ENCODE peak calls at places on chromosomes 5 and 9, in seven cellular contexts. P, W, L, K, N, Q and H are unnamed samples.

GRCh38 chr9:98658965-98659364 is 49.8 kb downstream of the GABBR2 start:
- DNase-seq in N (peak; percentile 90), K (no peak), Q (no peak), L (no peak), P (no peak), W (peak; percentile 90), H (no peak)

GRCh38 chr5:177336112-177336511 is 15.4 kb downstream of the LMAN2 start:
- DNase-seq in K (peak; percentile 45), L (no peak), P (peak; percentile 55), W (no peak), N (no peak), Q (no peak), H (no peak)

GRCh38 chr5:172872997-172873491 is 39.0 kb downstream of the ERGIC1 start:
- DNase-seq in P (no peak), W (peak; percentile 63), L (no peak), K (no peak), N (peak; percentile 63), Q (peak; percentile 21), H (peak; percentile 91)

GRCh38 chr5:372556-372910 is 51.0 kb downstream of the AHRR start:
- DNase-seq in P (no peak), K (peak; percentile 5), W (no peak), Q (no peak), N (no peak), L (no peak), H (no peak)

GRCh38 chr5:172142709-172143215 is 45.3 kb downstream of the STK10 start:
- DNase-seq in N (peak; percentile 22), W (peak; percentile 45), P (no peak), K (no peak), Q (no peak), L (no peak), H (no peak)

GRCh38 chr5:3598236-3598635 is 2.6 kb downstream of the IRX1 start:
- DNase-seq in K (no peak), W (peak; percentile 41), N (no peak), P (no peak), L (no peak), Q (no peak), H (no peak)

GRCh38 chr5:64505769-64506566 is at the start of gene RGS7BP:
- DNase-seq in Q (peak; percentile 75), N (peak; percentile 23), P (peak; percentile 18), L (no peak), W (peak; percentile 29), K (no peak), H (peak; percentile 85)

GRCh38 chr5:61357745-61358144 is 25.7 kb downstream of the ZSWIM6 start:
- DNase-seq in K (no peak), N (no peak), W (no peak), P (peak; percentile 58), L (no peak), Q (no peak), H (no peak)

GRCh38 chr9:69078581-69078980 is 43.0 kb downstream of the FXN start:
- DNase-seq in W (no peak), Q (no peak), P (no peak), L (no peak), K (no peak), N (peak; percentile 91), H (no peak)

GRCh38 chr9:136979769-136980587 is 2.7 kb downstream of the PTGDS start:
- DNase-seq in Q (no peak), P (no peak), K (no peak), L (no peak), N (no peak), W (no peak), H (no peak)

GRCh38 chr9:1429328-1429727 is 379.2 kb downstream of the DMRT2 start:
- DNase-seq in L (no peak), W (no peak), K (peak; percentile 11), N (no peak), Q (no peak), P (peak; percentile 0), H (no peak)

GRCh38 chr9:114643001-114643400 is 14.6 kb downstream of the TEX53 start:
- DNase-seq in N (no peak), L (no peak), W (no peak), Q (no peak), P (no peak), K (no peak), H (no peak)

GRCh38 chr5:67021031-67021430 is 175.6 kb downstream of the CD180 start:
- DNase-seq in L (no peak), Q (no peak), N (no peak), W (no peak), P (no peak), K (no peak), H (no peak)

GRCh38 chr5:78975035-78975434 is 10.1 kb downstream of the ARSB start:
- DNase-seq in L (no peak), N (no peak), W (no peak), Q (no peak), P (no peak), K (no peak), H (no peak)

GRCh38 chr5:125336401-125336800 is 590.0 kb upstream of the ZNF608 start:
- DNase-seq in K (no peak), W (peak; percentile 16), Q (no peak), N (peak; percentile 65), L (no peak), P (no peak), H (no peak)

GRCh38 chr5:180495991-180496741 is 2.0 kb downstream of the CNOT6 start:
- DNase-seq in Q (no peak), W (no peak), N (no peak), L (no peak), K (no peak), P (no peak), H (no peak)

GRCh38 chr5:97554992-97555981 is 372.2 kb upstream of the RIOK2 start:
- DNase-seq in K (no peak), W (peak; percentile 61), N (peak; percentile 56), P (peak; percentile 57), L (no peak), Q (no peak), H (no peak)